ENCODE peak calls at places on chromosomes 6 and 20, in four cellular contexts. X is mucosa of descending colon, M is adrenal gland, P is AG04450. U is an unnamed sample.

GRCh38 chr6:170575250-170575649 is 9.2 kb downstream of the PDCD2 start:
- DNase-seq in X (no peak), M (no peak), P (no peak), U (no peak)

GRCh38 chr20:44477151-44477550 is 1.5 kb downstream of the TTPAL start:
- DNase-seq in X (no peak), M (no peak), P (no peak), U (no peak)

GRCh38 chr20:61054411-61054810 is 197.7 kb upstream of the CDH4 start:
- DNase-seq in X (no peak), M (no peak), P (no peak), U (no peak)

GRCh38 chr6:21665101-21665435 is 71.5 kb downstream of the SOX4 start:
- DNase-seq in X (no peak), M (no peak), P (no peak), U (no peak)

GRCh38 chr6:119105262-119105661 is 26.8 kb upstream of the FAM184A start:
- DNase-seq in X (no peak), M (no peak), P (no peak), U (no peak)

GRCh38 chr6:99512033-99512432 is 3.2 kb downstream of the USP45 start:
- DNase-seq in X (no peak), M (no peak), P (no peak), U (no peak)

GRCh38 chr6:84926756-84927155 is 162.4 kb upstream of the TBX18 start:
- DNase-seq in X (no peak), M (no peak), P (no peak), U (no peak)

GRCh38 chr20:8656335-8656734 is 412.6 kb upstream of the PLCB4 start:
- DNase-seq in X (no peak), M (peak), P (no peak), U (no peak)

GRCh38 chr20:7523288-7523687 is 417.0 kb downstream of the HAO1 start:
- DNase-seq in X (no peak), M (no peak), P (no peak), U (no peak)

GRCh38 chr20:45041464-45042337 is 59.2 kb downstream of the KCNS1 start:
- DNase-seq in X (peak), M (no peak), P (no peak), U (peak)

GRCh38 chr20:52943185-52943841 is 28.8 kb upstream of the TSHZ2 start:
- DNase-seq in X (no peak), M (peak), P (no peak), U (no peak)

GRCh38 chr6:136822051-136822378 is 377 bp upstream of the PEX7 start:
- DNase-seq in X (peak), M (peak), P (no peak), U (no peak)

GRCh38 chr6:79984261-79984660 is 20.2 kb upstream of the TTK start:
- DNase-seq in X (peak), M (no peak), P (no peak), U (peak)

GRCh38 chr6:43401730-43402129 is 25.6 kb upstream of the ABCC10 start:
- DNase-seq in X (no peak), M (no peak), P (no peak), U (no peak)

GRCh38 chr6:6883011-6883410 is 224.8 kb upstream of the RREB1 start:
- DNase-seq in X (peak), M (no peak), P (no peak), U (no peak)

GRCh38 chr6:156796627-156797026 is 19.4 kb downstream of the ARID1B start:
- DNase-seq in X (no peak), M (no peak), P (no peak), U (no peak)

GRCh38 chr6:156794963-156795362 is 17.8 kb downstream of the ARID1B start:
- DNase-seq in X (no peak), M (peak), P (no peak), U (no peak)

GRCh38 chr6:156794546-156794945 is 17.4 kb downstream of the ARID1B start:
- DNase-seq in X (no peak), M (no peak), P (no peak), U (no peak)

GRCh38 chr6:156798091-156798735 is 21.0 kb downstream of the ARID1B start:
- DNase-seq in X (no peak), M (no peak), P (no peak), U (no peak)

DNA sequence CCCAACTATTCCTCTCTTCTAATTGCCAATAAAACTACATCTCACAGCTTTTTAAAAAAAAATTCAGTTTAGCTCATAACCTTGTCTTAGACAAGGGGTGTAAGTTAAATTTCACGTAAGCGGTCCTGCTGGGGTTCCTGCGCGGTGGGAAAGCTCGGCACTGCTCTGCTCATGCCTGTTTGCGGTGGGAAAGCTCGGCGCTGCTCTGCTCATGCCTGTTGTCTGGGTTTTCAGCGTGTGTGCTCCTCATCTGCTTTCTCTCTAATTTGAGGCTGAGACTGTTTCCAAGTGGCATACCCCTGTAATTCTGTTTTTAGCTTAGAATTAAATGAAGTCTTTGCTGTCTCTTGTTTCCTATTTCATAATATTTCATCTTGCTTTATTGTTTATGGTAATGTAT is 18.6 kb downstream of the ARID1B start:
- DNase-seq in X (no peak), M (no peak), P (no peak), U (no peak)
- H3K4me3 ChIP-seq in X (no peak), M (no peak), P (peak), U (peak)

DNA sequence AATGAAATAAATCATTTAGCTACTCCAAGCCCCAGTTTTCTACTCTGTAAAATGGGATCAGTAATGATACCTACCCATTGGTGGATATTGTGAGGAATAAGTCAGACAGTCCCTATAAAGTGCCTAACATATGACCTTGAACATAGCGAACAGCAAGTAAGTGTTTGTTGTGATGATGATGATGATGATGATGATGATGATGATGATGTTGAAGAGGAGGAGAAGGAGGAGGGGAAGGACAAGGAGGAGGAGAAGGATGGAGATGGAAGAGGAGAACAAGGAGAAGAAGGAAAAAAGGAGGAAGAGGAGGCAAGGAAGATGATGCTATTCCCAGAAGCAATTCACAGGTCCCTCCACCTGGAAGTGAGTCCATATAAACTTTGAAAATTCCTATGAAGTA is 264.3 kb downstream of the MAFB start:
- DNase-seq in X (no peak), M (no peak), P (no peak), U (no peak)
- H3K4me3 ChIP-seq in X (no peak), M (no peak), P (no peak), U (no peak)

GRCh38 chr20:57397693-57398108 is 6.5 kb downstream of the RBM38 start:
- DNase-seq in X (peak), M (no peak), P (no peak), U (no peak)
- H3K4me3 ChIP-seq in X (no peak), M (no peak), P (no peak), U (no peak)

GRCh38 chr6:122482750-122483080 is 11.1 kb upstream of the SERINC1 start:
- DNase-seq in X (no peak), M (no peak), P (no peak), U (no peak)
- H3K4me3 ChIP-seq in X (no peak), M (no peak), P (no peak), U (no peak)

GRCh38 chr20:39049148-39049547 is 87.0 kb downstream of the DHX35 start:
- DNase-seq in X (no peak), M (no peak), P (no peak), U (no peak)
- H3K4me3 ChIP-seq in X (no peak), M (no peak), P (peak), U (no peak)

GRCh38 chr20:17972121-17972520 is 3.3 kb downstream of the MGME1 start:
- DNase-seq in X (no peak), M (no peak), P (no peak), U (no peak)
- H3K4me3 ChIP-seq in X (no peak), M (no peak), P (peak), U (peak)

GRCh38 chr6:122322824-122323223 is 76.6 kb upstream of the HSF2 start:
- DNase-seq in X (peak), M (peak), P (no peak), U (no peak)

DNA sequence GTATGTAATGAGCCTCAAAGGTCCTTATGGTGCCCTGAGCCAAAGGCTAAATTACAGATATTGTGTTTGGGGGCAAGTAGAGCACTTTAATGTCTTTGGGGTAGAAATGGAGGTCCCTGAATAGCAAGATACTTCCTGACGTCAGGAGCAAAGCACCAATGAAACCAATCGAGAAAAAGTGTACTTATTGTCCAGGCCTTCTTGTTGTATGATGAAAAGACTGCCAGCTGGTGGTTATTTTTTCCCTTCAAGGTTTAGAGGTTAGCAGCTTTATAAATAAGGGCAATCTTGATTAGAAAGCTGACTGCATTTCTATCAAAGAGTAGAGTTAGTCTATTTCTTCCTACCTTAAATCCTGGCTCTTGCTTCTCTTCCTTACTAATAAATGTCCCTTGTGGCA is 76.1 kb upstream of the HSF2 start:
- DNase-seq in X (no peak), M (no peak), P (no peak), U (no peak)
- H3K4me3 ChIP-seq in X (no peak), M (peak), P (peak), U (no peak)

GRCh38 chr6:32174416-32174815 is 1.5 kb downstream of the AGPAT1 start:
- DNase-seq in X (no peak), M (no peak), P (no peak), U (no peak)
- H3K4me3 ChIP-seq in X (no peak), M (no peak), P (no peak), U (no peak)